ENCODE peak calls at places on chromosomes 3 and 15, in four cellular contexts. P is K562, H is PC-3, S is thoracic aorta. Q is an unnamed sample.

GRCh38 chr15:39273805-39274411 is 307.0 kb upstream of the THBS1 start:
- ATAC-seq in P (no peak), H (peak; percentile 83), S (no peak), Q (no peak)

GRCh38 chr15:52710050-52710709 is 31.0 kb upstream of the ATOSA start:
- ATAC-seq in P (no peak), H (no peak), S (no peak), Q (no peak)

GRCh38 chr3:189551007-189551406 is 80.2 kb upstream of the TP63 start:
- ATAC-seq in P (no peak), H (no peak), S (no peak), Q (no peak)

GRCh38 chr15:94478763-94479162 is 247.4 kb downstream of the MCTP2 start:
- ATAC-seq in P (no peak), H (no peak), S (no peak), Q (no peak)

GRCh38 chr3:151357461-151357850 is 27.1 kb downstream of the P2RY12 start:
- ATAC-seq in P (no peak), H (no peak), S (no peak), Q (no peak)

GRCh38 chr3:145817870-145818483 is 343.0 kb downstream of the PLOD2 start:
- ATAC-seq in P (no peak), H (no peak), S (no peak), Q (no peak)

GRCh38 chr3:16101295-16102186 is 72.9 kb upstream of the GALNT15 start:
- ATAC-seq in P (no peak), H (peak; percentile 91), S (no peak), Q (no peak)

GRCh38 chr3:16309558-16309957 is 44.5 kb downstream of the OXNAD1 start:
- ATAC-seq in P (peak; percentile 93), H (peak; percentile 100), S (no peak), Q (no peak)

GRCh38 chr15:90300988-90301715 is 35.7 kb downstream of the NGRN start:
- ATAC-seq in P (peak; percentile 92), H (no peak), S (peak; percentile 36), Q (peak; percentile 25)

GRCh38 chr3:2547049-2547448 is 448.4 kb downstream of the CNTN4 start:
- ATAC-seq in P (no peak), H (no peak), S (no peak), Q (no peak)

GRCh38 chr15:21270474-21270873 is 169.8 kb downstream of the POTEB3 start:
- ATAC-seq in P (peak; percentile 45), H (no peak), S (no peak), Q (no peak)

GRCh38 chr3:158718490-158719170 is 13.6 kb downstream of the RARRES1 start:
- ATAC-seq in P (no peak), H (peak; percentile 39), S (no peak), Q (no peak)

GRCh38 chr3:17810759-17811158 is 68.3 kb upstream of the TBC1D5 start:
- ATAC-seq in P (peak; percentile 49), H (peak; percentile 62), S (no peak), Q (no peak)

GRCh38 chr3:109387241-109387640 is 49.9 kb upstream of the DPPA4 start:
- ATAC-seq in P (no peak), H (no peak), S (no peak), Q (no peak)

GRCh38 chr3:49119036-49119435 is 1.6 kb downstream of the USP19 start:
- ATAC-seq in P (no peak), H (no peak), S (no peak), Q (no peak)

DNA sequence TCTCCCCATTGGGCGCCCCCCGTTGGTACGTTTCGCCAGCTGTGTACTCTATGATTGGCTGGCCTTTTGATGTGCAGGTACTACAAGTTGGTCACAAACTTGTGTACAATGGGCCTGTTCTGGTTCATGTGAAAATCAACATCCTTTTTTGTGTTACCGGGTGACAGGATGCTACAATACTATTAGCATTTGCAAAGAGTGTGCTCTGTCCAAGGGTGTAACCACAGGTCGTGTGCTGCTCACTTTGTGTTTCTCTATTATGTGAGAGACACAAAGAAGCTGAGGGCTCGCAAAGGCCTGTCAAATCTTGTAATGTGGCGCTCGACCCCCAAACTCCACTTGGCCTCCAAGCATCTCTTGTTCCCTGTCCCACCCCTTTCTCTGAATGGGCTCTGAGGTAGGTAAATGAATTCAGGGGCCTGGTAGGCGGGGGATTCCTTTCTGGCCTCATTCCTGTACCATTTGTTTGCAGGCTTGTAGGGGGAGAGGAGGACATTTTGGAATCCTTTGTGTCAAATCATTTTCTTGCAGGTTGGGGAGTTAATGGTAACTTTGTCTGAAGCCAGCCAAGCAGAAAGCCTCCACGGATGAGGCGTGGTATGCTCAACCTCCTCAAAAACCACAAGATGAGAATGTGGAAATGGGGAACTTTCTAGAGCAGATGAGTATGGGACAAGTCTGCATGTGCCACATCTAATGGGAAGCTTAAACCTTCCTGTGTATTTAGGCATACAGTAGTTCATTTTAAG is 109.1 kb downstream of the OPA1 start:
- ATAC-seq in P (peak; percentile 24), H (no peak), S (no peak), Q (no peak)
- H3K4me3 ChIP-seq in P (no peak overlapping the region), H (no peak overlapping the region), S (no peak overlapping the region), Q (no peak overlapping the region)

GRCh38 chr15:69557340-69558137 is 104.9 kb downstream of the RPLP1 start:
- ATAC-seq in P (no peak), H (peak; percentile 84), S (peak; percentile 95), Q (peak; percentile 41)
- H3K27me3 ChIP-seq in P (peaks cover 31% of the 10 kb centered on the region), H (no peaks in the 10 kb centered on the region), S (no peaks in the 10 kb centered on the region), Q (no peaks in the 10 kb centered on the region)

GRCh38 chr3:140092883-140093536 is 158.0 kb downstream of the CLSTN2 start:
- ATAC-seq in P (peak; percentile 42), H (no peak), S (no peak), Q (no peak)
- TF ChIP-seq CTCF in P (no peak), H (no peak), S (no peak), Q (no peak)

GRCh38 chr15:64092864-64093626 is 593 bp downstream of the CIAO2A start:
- ATAC-seq in P (peak; percentile 67), H (peak; percentile 8), S (no peak), Q (no peak)

GRCh38 chr15:64089553-64090280 is 3.9 kb downstream of the CIAO2A start:
- ATAC-seq in P (no peak), H (no peak), S (no peak), Q (no peak)

GRCh38 chr15:64093627-64094417 is at the start of gene CIAO2A:
- ATAC-seq in P (peak; percentile 84), H (peak; percentile 82), S (peak; percentile 74), Q (peak; percentile 94)

GRCh38 chr15:64092075-64092820 is 1.4 kb downstream of the CIAO2A start:
- ATAC-seq in P (no peak), H (no peak), S (no peak), Q (no peak)

DNA sequence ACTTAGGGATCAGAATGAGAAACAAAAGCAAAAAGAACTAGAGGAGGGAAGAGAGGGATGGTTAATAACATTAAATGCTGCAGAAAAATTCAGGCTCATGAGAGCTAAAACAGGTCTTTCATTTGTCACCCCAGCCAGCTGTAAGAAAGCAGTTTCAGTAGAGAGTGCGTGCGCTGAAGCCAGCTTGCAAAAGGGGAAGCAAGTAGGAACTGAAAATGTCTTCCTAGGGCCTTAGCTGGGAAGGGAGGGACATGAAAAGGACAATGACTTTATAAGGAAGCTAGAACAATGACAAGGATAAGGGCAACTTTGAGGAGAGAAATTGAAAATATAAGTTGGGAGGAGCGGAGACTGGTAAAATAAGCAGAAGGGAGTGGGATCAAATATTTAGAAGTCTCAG is 3.1 kb downstream of the CIAO2A start:
- ATAC-seq in P (no peak), H (no peak), S (no peak), Q (no peak)
- H3K4me3 ChIP-seq in P (no peak overlapping the region), H (no peak overlapping the region), S (no peak overlapping the region), Q (no peak overlapping the region)

DNA sequence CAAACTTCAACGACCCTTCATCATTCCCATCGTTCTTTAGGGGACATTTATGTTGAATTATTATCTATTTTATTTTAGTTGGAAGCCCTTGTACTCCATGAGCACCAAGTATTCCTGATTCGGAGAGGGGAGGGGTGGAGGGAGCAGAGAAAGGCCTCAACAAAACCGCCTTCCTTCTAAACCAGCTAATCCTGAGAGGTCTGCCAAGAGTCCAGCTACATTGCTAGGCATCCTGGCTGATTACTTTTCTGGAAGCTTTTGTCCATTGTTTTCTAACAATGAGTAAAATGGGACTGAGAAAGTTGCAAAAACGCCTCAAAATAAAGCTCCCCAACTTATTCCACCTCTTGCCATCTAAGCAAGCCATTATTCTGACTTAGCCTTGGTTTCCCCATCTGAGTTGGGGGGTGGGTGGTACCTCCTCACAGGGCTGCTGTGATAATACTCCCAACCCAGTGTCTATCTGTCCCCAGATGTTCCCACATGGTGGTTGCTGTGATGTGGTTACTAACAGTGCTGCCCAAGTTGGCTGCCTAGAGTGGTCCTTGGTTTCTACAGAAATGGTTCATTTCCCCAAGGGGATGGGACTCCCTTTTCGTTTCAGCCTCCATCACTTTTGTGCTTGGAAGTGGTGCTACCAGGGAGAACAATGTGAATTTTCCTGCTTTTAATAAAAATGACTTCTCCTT is 1.2 kb upstream of the TMEM158 start:
- ATAC-seq in P (no peak), H (no peak), S (no peak), Q (no peak)
- H3K27me3 ChIP-seq in P (peaks cover 40% of the 10 kb centered on the region), H (no peaks in the 10 kb centered on the region), S (no peaks in the 10 kb centered on the region), Q (peaks cover 46% of the 10 kb centered on the region)

DNA sequence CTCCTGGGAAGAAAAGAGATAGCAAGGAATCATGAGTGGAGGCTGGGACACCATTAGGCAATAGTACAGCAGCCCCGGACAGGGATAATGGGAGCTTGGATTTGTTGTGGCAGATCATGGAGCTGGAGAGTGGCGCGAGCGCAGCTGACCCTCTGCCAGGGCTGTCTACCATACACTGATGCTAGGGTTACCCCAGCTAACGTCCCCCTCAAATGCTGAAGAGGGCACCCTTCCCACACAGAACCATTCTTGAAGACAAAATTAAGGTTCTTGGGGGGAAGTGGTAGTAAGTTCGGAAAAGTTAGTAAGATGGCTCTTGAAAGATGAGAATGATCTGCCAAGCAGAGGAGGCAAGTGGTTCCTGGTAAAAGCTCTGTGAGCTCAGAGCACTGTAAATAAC is 61.1 kb downstream of the ST3GAL6 start:
- ATAC-seq in P (peak; percentile 56), H (no peak), S (peak; percentile 41), Q (no peak)
- TF ChIP-seq CTCF in P (peak; percentile 29), H (peak; percentile 14), S (no peak), Q (no peak)

Q was measured in gastroesophageal sphincter.